ENCODE peak calls at places on chromosome 6, in nine cellular contexts. C is adrenal gland, U is prostate gland, X is gastrocnemius medialis, F is tibial nerve, J is OCI-LY7, I is fibroblast of pulmonary artery, Y is epithelial cell of esophagus, G is choroid plexus epithelial cell. Q is an unnamed sample.

GRCh38 chr6:111718326-111718725 is 112.6 kb upstream of the TRAF3IP2 start:
- DNase-seq in C (no peak), U (no peak), X (no peak), F (no peak), J (no peak), I (no peak), Y (no peak), G (no peak), Q (no peak)

GRCh38 chr6:19380287-19380686 is 456.9 kb upstream of the ID4 start:
- DNase-seq in C (no peak), U (peak), X (no peak), F (no peak), J (no peak), I (peak), Y (peak), G (peak), Q (no peak)

GRCh38 chr6:33490621-33491020 is 36.2 kb downstream of the ZBTB9 start:
- DNase-seq in C (no peak), U (no peak), X (no peak), F (no peak), J (no peak), I (no peak), Y (no peak), G (peak), Q (no peak)

GRCh38 chr6:111803384-111803783 is 69.9 kb downstream of the FYN start:
- DNase-seq in C (no peak), U (no peak), X (no peak), F (no peak), J (no peak), I (no peak), Y (no peak), G (no peak), Q (no peak)

GRCh38 chr6:72084992-72085569 is 198.7 kb downstream of the RIMS1 start:
- DNase-seq in C (no peak), U (no peak), X (no peak), F (no peak), J (peak), I (peak), Y (peak), G (peak), Q (no peak)

GRCh38 chr6:93786474-93787330 is 367.3 kb upstream of the EPHA7 start:
- DNase-seq in C (no peak), U (no peak), X (no peak), F (no peak), J (no peak), I (no peak), Y (no peak), G (peak), Q (no peak)

GRCh38 chr6:107626645-107627044 is 136.7 kb downstream of the SOBP start:
- DNase-seq in C (no peak), U (no peak), X (no peak), F (no peak), J (no peak), I (no peak), Y (no peak), G (no peak), Q (no peak)

GRCh38 chr6:26249959-26250805 is 114.8 kb upstream of the BTN3A2 start:
- DNase-seq in C (peak), U (peak), X (no peak), F (no peak), J (no peak), I (peak), Y (peak), G (peak), Q (no peak)

GRCh38 chr6:45915776-45916348 is 99.8 kb downstream of the CLIC5 start:
- DNase-seq in C (no peak), U (no peak), X (no peak), F (no peak), J (no peak), I (no peak), Y (no peak), G (no peak), Q (no peak)

GRCh38 chr6:159871911-159872310 is 18.9 kb upstream of the MAS1 start:
- DNase-seq in C (no peak), U (no peak), X (no peak), F (no peak), J (no peak), I (peak), Y (peak), G (no peak), Q (no peak)

GRCh38 chr6:129648819-129649491 is 61.0 kb downstream of the ARHGAP18 start:
- DNase-seq in C (no peak), U (no peak), X (no peak), F (no peak), J (no peak), I (no peak), Y (no peak), G (no peak), Q (no peak)

GRCh38 chr6:152087701-152088100 is 280.2 kb downstream of the ESR1 start:
- DNase-seq in C (no peak), U (no peak), X (no peak), F (no peak), J (no peak), I (no peak), Y (no peak), G (peak), Q (no peak)

DNA sequence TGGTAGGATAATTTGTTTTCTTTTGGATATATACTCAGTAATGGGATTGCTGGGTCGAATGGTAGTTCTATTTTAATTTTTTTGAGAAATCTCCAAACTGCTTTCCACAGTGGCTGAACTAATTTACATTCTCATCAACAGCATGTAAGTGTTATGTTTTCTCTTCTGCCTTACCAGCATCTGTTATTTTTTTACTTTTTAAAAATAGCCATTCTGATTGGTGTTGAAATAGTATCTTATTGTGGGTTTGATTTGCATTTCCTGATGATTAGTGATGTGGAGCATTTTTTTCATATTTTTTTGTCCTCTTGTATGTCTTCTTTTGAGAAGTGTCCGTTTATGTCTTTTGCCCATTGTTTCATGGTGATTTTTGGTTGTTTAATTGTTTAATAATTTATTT is 11.9 kb downstream of the HINT3 start:
- DNase-seq in C (no peak), U (no peak), X (no peak), F (no peak), J (no peak), I (no peak), Y (no peak), G (no peak), Q (no peak)
- H3K4me3 ChIP-seq in C (no peak), U (no peak), X (no peak), F (no peak), J (no peak), I (no peak), Y (no peak), G (no peak), Q (no peak)

GRCh38 chr6:27839303-27840081 is 72.7 kb downstream of the OR2B2 start:
- DNase-seq in C (peak), U (peak), X (no peak), F (no peak), J (peak), I (peak), Y (peak), G (peak), Q (peak)

GRCh38 chr6:27836080-27836782 is 76.0 kb downstream of the OR2B2 start:
- DNase-seq in C (no peak), U (no peak), X (no peak), F (no peak), J (peak), I (no peak), Y (no peak), G (no peak), Q (no peak)

GRCh38 chr6:27837636-27838512 is 74.3 kb downstream of the OR2B2 start:
- DNase-seq in C (peak), U (peak), X (peak), F (peak), J (peak), I (peak), Y (peak), G (peak), Q (peak)

GRCh38 chr6:27834879-27835549 is 77.2 kb downstream of the OR2B2 start:
- DNase-seq in C (no peak), U (no peak), X (no peak), F (no peak), J (peak), I (no peak), Y (no peak), G (no peak), Q (no peak)

DNA sequence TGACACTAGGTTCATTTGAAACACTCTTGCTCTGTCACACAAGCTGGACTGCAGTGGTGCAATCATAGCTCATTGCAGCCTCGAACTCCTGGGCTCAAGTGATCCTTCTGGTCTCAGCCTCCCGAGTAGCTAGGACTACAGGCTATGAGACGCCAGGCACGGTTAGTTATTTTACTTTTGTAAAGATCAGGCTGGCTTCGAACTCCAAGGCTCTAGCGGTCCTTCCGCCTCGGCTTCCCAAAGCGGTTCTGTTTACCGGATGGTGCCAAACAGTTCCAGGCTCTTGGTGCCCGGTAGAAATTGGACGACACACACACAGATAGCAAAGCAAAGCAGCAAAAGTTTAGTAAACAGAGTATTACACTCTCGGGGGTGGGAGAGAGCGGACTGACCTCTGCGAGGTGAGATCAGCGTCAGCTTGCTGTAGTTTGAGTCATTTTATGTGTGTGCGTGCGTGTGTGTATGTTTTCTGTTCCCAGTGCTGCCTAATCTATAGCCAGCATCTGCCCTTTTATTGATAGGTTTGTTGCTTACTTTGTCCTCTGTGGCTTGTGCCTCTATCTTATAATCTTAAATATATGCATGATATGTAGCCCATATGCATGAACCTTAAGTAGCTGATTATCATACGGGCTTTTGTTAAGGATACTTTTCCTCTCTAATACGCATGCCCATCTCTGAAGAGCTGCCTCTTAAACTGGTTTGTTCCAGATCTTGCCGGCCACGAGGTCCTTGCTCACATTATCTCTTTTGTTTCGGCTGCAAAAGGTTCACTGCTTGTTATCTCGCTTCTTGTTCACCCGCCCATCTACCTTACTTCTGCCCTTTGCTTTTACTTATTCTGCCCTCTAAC is 75.2 kb downstream of the OR2B2 start:
- DNase-seq in C (peak), U (peak), X (peak), F (no peak), J (peak), I (peak), Y (peak), G (peak), Q (peak)
- TF ChIP-seq CTCF in C (no peak), U (no peak), X (no peak), F (no peak), J (no peak), I (no peak), Y (no peak), G (no peak), Q (no peak)

GRCh38 chr6:87723727-87724078 is 21.7 kb upstream of the AKIRIN2 start:
- DNase-seq in C (no peak), U (no peak), X (no peak), F (no peak), J (no peak), I (no peak), Y (no peak), G (no peak), Q (no peak)

GRCh38 chr6:87724994-87725811 is 23.2 kb upstream of the AKIRIN2 start:
- DNase-seq in C (no peak), U (no peak), X (no peak), F (no peak), J (peak), I (no peak), Y (no peak), G (no peak), Q (no peak)

GRCh38 chr6:87718662-87719433 is 16.8 kb upstream of the AKIRIN2 start:
- DNase-seq in C (no peak), U (no peak), X (no peak), F (no peak), J (no peak), I (peak), Y (peak), G (peak), Q (no peak)

GRCh38 chr6:87721311-87721710 is 19.3 kb upstream of the AKIRIN2 start:
- DNase-seq in C (no peak), U (no peak), X (no peak), F (no peak), J (no peak), I (no peak), Y (no peak), G (no peak), Q (no peak)

GRCh38 chr6:87722831-87723726 is 21.0 kb upstream of the AKIRIN2 start:
- DNase-seq in C (peak), U (peak), X (peak), F (no peak), J (peak), I (peak), Y (peak), G (peak), Q (peak)
- H3K4me3 ChIP-seq in C (no peak), U (no peak), X (no peak), F (no peak), J (no peak), I (no peak), Y (no peak), G (no peak), Q (no peak)

DNA sequence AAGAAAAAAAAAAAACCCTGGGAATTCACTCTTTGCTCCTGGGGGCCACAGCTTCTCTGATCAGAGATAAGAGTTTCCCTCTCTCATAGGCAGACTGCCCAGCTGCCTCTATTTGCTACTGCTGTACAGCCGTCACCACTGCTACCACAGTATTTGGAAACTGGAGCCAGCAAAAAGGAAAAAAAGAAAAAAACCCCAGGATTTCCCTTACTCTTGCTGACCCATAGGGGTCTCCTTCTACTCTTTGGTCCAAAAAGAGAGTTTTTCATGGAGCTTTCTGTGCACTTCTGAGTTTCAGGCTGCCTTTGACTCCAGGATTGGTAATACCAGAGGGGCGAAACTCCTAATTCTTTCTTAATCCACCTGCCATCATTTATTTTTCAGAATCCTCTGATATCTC is 89.7 kb downstream of the MDGA1 start:
- DNase-seq in C (no peak), U (no peak), X (no peak), F (no peak), J (no peak), I (peak), Y (no peak), G (peak), Q (no peak)
- TF ChIP-seq CTCF in C (no peak), U (no peak), X (no peak), F (no peak), J (peak), I (peak), Y (peak), G (peak), Q (no peak)

Q was measured in LNCaP clone FGC.